ENCODE peak calls at places on chromosomes 6 and 20, in seven cellular contexts. K is skeletal muscle cell; I is stimulated activated CD4-positive, alpha-beta T cell treated with anti-CD3 and anti-CD28 coated beads, Interleukin-4, amount 100 ng/mL, for 24 hours; D is prostate gland; U is activated CD4-positive, alpha-beta T cell treated with anti-CD3 and anti-CD28 coated beads, Interleukin-2, amount 50 U/mL, for 4 hours; F is AG09309; C is cardiac septum. P is an unnamed sample.

GRCh38 chr6:44631968-44632367 is 244.5 kb downstream of the CDC5L start:
- DNase-seq in K (no peak), I (no peak), D (no peak), U (no peak), F (no peak), C (no peak), P (no peak)

GRCh38 chr6:56688521-56688920 is 45.8 kb upstream of the DST start:
- DNase-seq in K (no peak), I (no peak), D (no peak), U (no peak), F (no peak), C (no peak), P (no peak)

GRCh38 chr20:31577194-31577593 is 27.9 kb upstream of the ID1 start:
- DNase-seq in K (no peak), I (no peak), D (no peak), U (no peak), F (no peak), C (no peak), P (no peak)

GRCh38 chr6:27667016-27667415 is 194.1 kb upstream of the ZNF184 start:
- DNase-seq in K (no peak), I (no peak), D (no peak), U (no peak), F (no peak), C (no peak), P (no peak)

GRCh38 chr6:35052694-35053565 is 88.2 kb downstream of the TCP11 start:
- DNase-seq in K (peak; percentile 54), I (no peak), D (no peak), U (no peak), F (no peak), C (peak; percentile 74), P (no peak)

GRCh38 chr6:154705471-154706113 is 27.6 kb upstream of the SCAF8 start:
- DNase-seq in K (no peak), I (no peak), D (no peak), U (no peak), F (no peak), C (no peak), P (no peak)

GRCh38 chr6:132504757-132505156 is 8.2 kb downstream of the STX7 start:
- DNase-seq in K (no peak), I (no peak), D (no peak), U (no peak), F (no peak), C (no peak), P (no peak)

GRCh38 chr6:7156666-7157278 is 49.0 kb downstream of the RREB1 start:
- DNase-seq in K (no peak), I (no peak), D (no peak), U (no peak), F (no peak), C (no peak), P (no peak)

GRCh38 chr6:149864578-149865535 is 698 bp upstream of the LRP11 start:
- DNase-seq in K (no peak), I (peak; percentile 27), D (peak; percentile 49), U (peak; percentile 5), F (no peak), C (no peak), P (peak; percentile 13)

GRCh38 chr6:97697450-97697849 is 414.4 kb upstream of the MMS22L start:
- DNase-seq in K (peak; percentile 65), I (no peak), D (no peak), U (no peak), F (no peak), C (no peak), P (no peak)

GRCh38 chr6:133424359-133424758 is 183.2 kb downstream of the EYA4 start:
- DNase-seq in K (no peak), I (no peak), D (no peak), U (no peak), F (no peak), C (no peak), P (no peak)

GRCh38 chr6:110329348-110329728 is 28.8 kb downstream of the METTL24 start:
- DNase-seq in K (no peak), I (no peak), D (no peak), U (no peak), F (no peak), C (no peak), P (no peak)

GRCh38 chr6:33967266-33967767 is 163.5 kb upstream of the MLN start:
- DNase-seq in K (no peak), I (no peak), D (no peak), U (no peak), F (no peak), C (peak; percentile 17), P (no peak)

GRCh38 chr6:33126101-33126714 is 50.4 kb downstream of the HLA-DPB1 start:
- DNase-seq in K (no peak), I (peak; percentile 68), D (peak; percentile 52), U (peak; percentile 59), F (no peak), C (peak; percentile 79), P (peak; percentile 84)

GRCh38 chr6:2632943-2633584 is 117.7 kb downstream of the MYLK4 start:
- DNase-seq in K (no peak), I (no peak), D (no peak), U (no peak), F (no peak), C (no peak), P (no peak)

GRCh38 chr20:10074513-10074912 is 39.7 kb downstream of the ANKEF1 start:
- DNase-seq in K (peak; percentile 91), I (no peak), D (no peak), U (no peak), F (peak; percentile 63), C (no peak), P (no peak)

GRCh38 chr20:33299111-33299603 is 16.1 kb downstream of the BPIFB1 start:
- DNase-seq in K (no peak), I (peak; percentile 75), D (peak; percentile 17), U (peak; percentile 69), F (no peak), C (peak; percentile 79), P (peak; percentile 81)

GRCh38 chr6:89999154-89999553 is 104.9 kb downstream of the GJA10 start:
- DNase-seq in K (no peak), I (no peak), D (no peak), U (no peak), F (no peak), C (no peak), P (peak; percentile 47)

GRCh38 chr20:34525709-34526416 is 9.6 kb downstream of the DYNLRB1 start:
- DNase-seq in K (peak; percentile 98), I (no peak), D (peak; percentile 96), U (no peak), F (peak; percentile 97), C (peak; percentile 77), P (no peak)

GRCh38 chr20:10540636-10541493 is 105.8 kb downstream of the SLX4IP start:
- DNase-seq in K (peak; percentile 70), I (no peak), D (no peak), U (no peak), F (peak; percentile 50), C (no peak), P (no peak)

GRCh38 chr20:25525857-25526256 is 59.5 kb downstream of the NINL start:
- DNase-seq in K (peak; percentile 95), I (no peak), D (no peak), U (no peak), F (peak; percentile 96), C (no peak), P (no peak)

GRCh38 chr6:10558575-10558974 is 37.4 kb downstream of the GCNT2 start:
- DNase-seq in K (no peak), I (no peak), D (peak; percentile 16), U (no peak), F (no peak), C (no peak), P (no peak)

GRCh38 chr6:143741480-143741879 is 63.7 kb downstream of the PHACTR2 start:
- DNase-seq in K (no peak), I (no peak), D (no peak), U (no peak), F (no peak), C (no peak), P (no peak)

GRCh38 chr6:170040906-170041305 is 250.0 kb downstream of the DLL1 start:
- DNase-seq in K (no peak), I (no peak), D (no peak), U (no peak), F (no peak), C (no peak), P (no peak)

GRCh38 chr6:118377711-118378414 is 170.2 kb upstream of the PLN start:
- DNase-seq in K (no peak), I (no peak), D (no peak), U (no peak), F (no peak), C (no peak), P (no peak)

GRCh38 chr6:4369616-4370015 is 234.2 kb upstream of the ECI2 start:
- DNase-seq in K (peak; percentile 73), I (no peak), D (no peak), U (no peak), F (peak; percentile 27), C (no peak), P (no peak)

GRCh38 chr20:7843613-7844012 is 96.6 kb downstream of the HAO1 start:
- DNase-seq in K (peak; percentile 65), I (no peak), D (no peak), U (no peak), F (peak; percentile 20), C (no peak), P (no peak)

GRCh38 chr6:10082385-10082784 is 332.5 kb downstream of the TFAP2A start:
- DNase-seq in K (no peak), I (no peak), D (no peak), U (no peak), F (no peak), C (no peak), P (no peak)

GRCh38 chr6:110619275-110619908 is 143.0 kb upstream of the SLC22A16 start:
- DNase-seq in K (no peak), I (no peak), D (no peak), U (no peak), F (no peak), C (no peak), P (no peak)

GRCh38 chr20:57714409-57715267 is 4.8 kb upstream of the PMEPA1 start:
- DNase-seq in K (no peak), I (no peak), D (no peak), U (no peak), F (peak; percentile 47), C (no peak), P (no peak)

GRCh38 chr6:98769546-98769945 is 64.8 kb upstream of the POU3F2 start:
- DNase-seq in K (no peak), I (peak; percentile 6), D (no peak), U (no peak), F (no peak), C (no peak), P (peak; percentile 8)

P was measured in stimulated activated naive CD8-positive, alpha-beta T cell treated with anti-CD3 and anti-CD28 coated beads, Interleukin-15, Interleukin-2, amounts not matched to agents 100 U/mL and 50 U/mL, for 24 hours.